ENCODE peak calls at places on chromosomes 2 and 18, in seven cellular contexts. C is MCF 10A, T is mesendoderm, A is psoas muscle, H is glomerular endothelial cell, Q is breast epithelium, X is neural progenitor cell. N is an unnamed sample.

GRCh38 chr2:104889261-104890091 is 35.6 kb downstream of the POU3F3 start:
- DNase-seq in Q (no peak), A (no peak), C (no peak), H (no peak), T (no peak), X (no peak), N (no peak)

GRCh38 chr2:65128297-65129190 is 1.4 kb downstream of the RAB1A start:
- DNase-seq in X (no peak), Q (no peak), H (no peak), T (no peak), C (peak; percentile 62), A (no peak), N (peak; percentile 29)

GRCh38 chr2:172951554-172951953 is 124.1 kb upstream of the MAP3K20 start:
- DNase-seq in C (no peak), Q (no peak), H (no peak), X (no peak), T (peak; percentile 26), A (no peak), N (no peak)

GRCh38 chr18:47718646-47719045 is 211.8 kb downstream of the SMAD2 start:
- DNase-seq in Q (no peak), C (no peak), H (no peak), A (no peak), X (no peak), T (no peak), N (no peak)

GRCh38 chr2:237141556-237141955 is 55.9 kb downstream of the COPS8 start:
- DNase-seq in Q (no peak), H (no peak), X (no peak), A (peak; percentile 42), T (no peak), C (peak; percentile 94), N (no peak)

GRCh38 chr2:45117383-45117782 is 108.1 kb upstream of the SIX2 start:
- DNase-seq in A (no peak), T (peak; percentile 83), Q (no peak), C (no peak), X (no peak), H (no peak), N (no peak)

GRCh38 chr2:239160226-239161143 is 240.3 kb downstream of the HDAC4 start:
- DNase-seq in X (no peak), A (peak; percentile 52), T (no peak), Q (peak; percentile 27), H (no peak), C (no peak), N (no peak)

GRCh38 chr2:216008387-216008786 is 5.0 kb downstream of the MREG start:
- DNase-seq in C (no peak), Q (no peak), T (no peak), H (no peak), X (no peak), A (no peak), N (no peak)

GRCh38 chr2:129709956-129710598 is 269.4 kb upstream of the RAB6C start:
- DNase-seq in C (no peak), Q (no peak), H (no peak), A (no peak), T (no peak), X (peak; percentile 13), N (no peak)

GRCh38 chr2:105144128-105144940 is 97.2 kb upstream of the GPR45 start:
- DNase-seq in Q (no peak), C (no peak), A (no peak), H (no peak), T (no peak), X (peak; percentile 15), N (no peak)

GRCh38 chr2:88167740-88168139 is 2.4 kb upstream of the THNSL2 start:
- DNase-seq in T (no peak), Q (no peak), A (no peak), H (no peak), C (no peak), X (no peak), N (no peak)

N was measured in HS-5.